ENCODE peak calls at places on chromosomes 2 and 18, in nine cellular contexts. K is RWPE1; A is ureter; B is GM04504; S is cardiac muscle cell; I is GM20000; E is CD4-positive, alpha-beta T cell; P is activated CD8-positive, alpha-beta memory T cell treated with anti-CD3 and anti-CD28 coated beads, Interleukin-2, amount 50 U/mL, for 48 hours; W is naive thymus-derived CD8-positive, alpha-beta T cell. F is an unnamed sample.

GRCh38 chr2:176156959-176157498 is at the start of gene HOXD3:
- DNase-seq in K (no peak), A (no peak), B (no peak), S (no peak), I (no peak), E (no peak), P (no peak), W (no peak), F (peak; percentile 44)

GRCh38 chr2:53028259-53028658 is 739.3 kb upstream of the CHAC2 start:
- DNase-seq in K (no peak), A (no peak), B (peak; percentile 25), S (peak; percentile 24), I (no peak), E (no peak), P (no peak), W (no peak), F (no peak)

GRCh38 chr2:226799211-226799975 is at the start of gene IRS1:
- DNase-seq in K (peak; percentile 62), A (peak; percentile 79), B (no peak), S (peak; percentile 92), I (peak; percentile 81), E (peak; percentile 34), P (peak; percentile 80), W (peak; percentile 74), F (peak; percentile 17)

GRCh38 chr18:905307-905947 is 756 bp downstream of the ADCYAP1 start:
- DNase-seq in K (no peak), A (no peak), B (no peak), S (no peak), I (no peak), E (no peak), P (peak; percentile 51), W (no peak), F (no peak)

GRCh38 chr2:36696533-36696932 is at the start of gene VIT:
- DNase-seq in K (no peak), A (no peak), B (no peak), S (peak; percentile 46), I (no peak), E (no peak), P (no peak), W (no peak), F (no peak)

GRCh38 chr2:80059381-80059907 is 245.1 kb downstream of the LRRTM1 start:
- DNase-seq in K (no peak), A (no peak), B (no peak), S (no peak), I (no peak), E (no peak), P (no peak), W (no peak), F (no peak)

GRCh38 chr2:168456526-168457176 is 579 bp downstream of the CERS6 start:
- DNase-seq in K (peak; percentile 55), A (no peak), B (no peak), S (peak; percentile 39), I (peak; percentile 54), E (peak; percentile 30), P (peak; percentile 74), W (peak; percentile 34), F (peak; percentile 75)

GRCh38 chr2:23465982-23466381 is 81.0 kb downstream of the KLHL29 start:
- DNase-seq in K (no peak), A (no peak), B (no peak), S (peak; percentile 37), I (no peak), E (no peak), P (no peak), W (no peak), F (no peak)

GRCh38 chr2:152782171-152782570 is 63.8 kb downstream of the ARL6IP6 start:
- DNase-seq in K (no peak), A (no peak), B (no peak), S (no peak), I (no peak), E (no peak), P (no peak), W (no peak), F (no peak)

GRCh38 chr2:8315766-8316165 is 366.1 kb upstream of the ID2 start:
- DNase-seq in K (no peak), A (no peak), B (peak; percentile 15), S (no peak), I (no peak), E (no peak), P (peak; percentile 38), W (no peak), F (no peak)

GRCh38 chr2:141782574-141782973 is 348.2 kb downstream of the LRP1B start:
- DNase-seq in K (no peak), A (no peak), B (no peak), S (no peak), I (no peak), E (no peak), P (no peak), W (no peak), F (no peak)

GRCh38 chr18:74450626-74451025 is 6.5 kb downstream of the DIPK1C start:
- DNase-seq in K (no peak), A (peak; percentile 35), B (no peak), S (no peak), I (no peak), E (no peak), P (no peak), W (no peak), F (no peak)

GRCh38 chr2:140863713-140864112 is 1267.1 kb downstream of the LRP1B start:
- DNase-seq in K (peak; percentile 20), A (no peak), B (peak; percentile 28), S (peak; percentile 86), I (peak; percentile 7), E (no peak), P (no peak), W (no peak), F (peak; percentile 42)

GRCh38 chr2:236855866-236856855 is 229.5 kb upstream of the COPS8 start:
- DNase-seq in K (no peak), A (no peak), B (no peak), S (no peak), I (no peak), E (no peak), P (no peak), W (no peak), F (peak; percentile 27)

GRCh38 chr2:147829106-147829505 is 15.7 kb upstream of the ACVR2A start:
- DNase-seq in K (peak; percentile 24), A (no peak), B (peak; percentile 54), S (peak; percentile 90), I (no peak), E (no peak), P (no peak), W (no peak), F (no peak)

GRCh38 chr2:25228848-25229674 is 60.7 kb upstream of the POMC start:
- DNase-seq in K (peak; percentile 89), A (peak; percentile 72), B (peak; percentile 50), S (peak; percentile 86), I (peak; percentile 69), E (no peak), P (no peak), W (peak; percentile 31), F (peak; percentile 55)

GRCh38 chr18:26549103-26549485 is 741 bp upstream of the KCTD1 start:
- DNase-seq in K (peak; percentile 48), A (peak; percentile 60), B (no peak), S (peak; percentile 58), I (peak; percentile 66), E (no peak), P (peak; percentile 64), W (no peak), F (peak; percentile 43)

GRCh38 chr2:181444654-181445053 is 12.5 kb upstream of the ITGA4 start:
- DNase-seq in K (no peak), A (no peak), B (no peak), S (no peak), I (no peak), E (no peak), P (no peak), W (no peak), F (no peak)

GRCh38 chr2:193869564-193869963 is 1674.8 kb upstream of the TMEFF2 start:
- DNase-seq in K (no peak), A (no peak), B (no peak), S (no peak), I (no peak), E (no peak), P (no peak), W (no peak), F (no peak)

GRCh38 chr18:49359732-49360444 is 100.6 kb downstream of the DYM start:
- DNase-seq in K (no peak), A (no peak), B (peak; percentile 64), S (peak; percentile 43), I (peak; percentile 13), E (no peak), P (no peak), W (no peak), F (no peak)

GRCh38 chr2:166334800-166335199 is 40.9 kb downstream of the SCN9A start:
- DNase-seq in K (no peak), A (no peak), B (no peak), S (peak; percentile 8), I (no peak), E (no peak), P (no peak), W (no peak), F (no peak)

GRCh38 chr2:238906936-238907716 is 59.2 kb downstream of the TWIST2 start:
- DNase-seq in K (no peak), A (no peak), B (no peak), S (no peak), I (no peak), E (no peak), P (no peak), W (no peak), F (no peak)